ENCODE peak calls at places on chromosomes 16 and 17, in nine cellular contexts. R, O, G, J, N, U, B, T and D are unnamed samples.

GRCh38 chr16:14529010-14529669 is 100.9 kb downstream of the PARN start:
- DNase-seq in R (peak; percentile 72), O (peak; percentile 20), G (peak; percentile 79), J (peak; percentile 85), N (peak; percentile 87), U (peak; percentile 93), B (peak; percentile 91), T (peak; percentile 6), D (peak; percentile 76)

GRCh38 chr16:73060948-73061495 is 13.1 kb upstream of the ZFHX3 start:
- DNase-seq in R (no peak), O (no peak), G (no peak), J (no peak), N (no peak), U (no peak), B (no peak), T (no peak), D (no peak)

GRCh38 chr16:59385953-59386352 is 651.8 kb upstream of the GOT2 start:
- DNase-seq in R (no peak), O (no peak), G (no peak), J (no peak), N (no peak), U (peak; percentile 52), B (no peak), T (no peak), D (peak; percentile 80)

GRCh38 chr17:69593351-69593715 is 178.8 kb downstream of the MAP2K6 start:
- DNase-seq in R (no peak), O (no peak), G (no peak), J (no peak), N (no peak), U (no peak), B (no peak), T (no peak), D (no peak)

GRCh38 chr17:51165680-51166197 is 472 bp upstream of the NME2 start:
- DNase-seq in R (no peak), O (peak; percentile 42), G (no peak), J (no peak), N (no peak), U (peak; percentile 42), B (peak; percentile 38), T (peak; percentile 10), D (peak; percentile 51)

GRCh38 chr17:64777413-64778101 is 115.5 kb upstream of the SMURF2 start:
- DNase-seq in R (no peak), O (no peak), G (no peak), J (peak; percentile 46), N (no peak), U (no peak), B (no peak), T (no peak), D (no peak)

GRCh38 chr16:67833035-67833417 is 9.1 kb upstream of the THAP11 start:
- DNase-seq in R (no peak), O (no peak), G (no peak), J (no peak), N (peak; percentile 48), U (peak; percentile 76), B (peak; percentile 66), T (no peak), D (peak; percentile 75)

GRCh38 chr16:27920391-27920891 is 143.1 kb downstream of the GSG1L start:
- DNase-seq in R (no peak), O (no peak), G (no peak), J (no peak), N (no peak), U (peak; percentile 9), B (peak; percentile 25), T (no peak), D (peak; percentile 23)

GRCh38 chr16:58056580-58056979 is 31.0 kb downstream of the MMP15 start:
- DNase-seq in R (no peak), O (no peak), G (no peak), J (no peak), N (no peak), U (no peak), B (no peak), T (no peak), D (no peak)

GRCh38 chr17:42409467-42410351 is 13.3 kb downstream of the CAVIN1 start:
- DNase-seq in R (no peak), O (no peak), G (no peak), J (no peak), N (peak; percentile 46), U (peak; percentile 93), B (peak; percentile 80), T (no peak), D (peak; percentile 97)

GRCh38 chr17:76405967-76406647 is 21.7 kb downstream of the SPHK1 start:
- DNase-seq in R (no peak), O (no peak), G (no peak), J (peak; percentile 36), N (no peak), U (no peak), B (no peak), T (no peak), D (no peak)